ENCODE peak calls at places on chromosomes 13 and 19, in five cellular contexts. Q is tibial nerve, U is neural crest cell, M is brain microvascular endothelial cell, L is Calu3. X is an unnamed sample.

GRCh38 chr19:17488593-17489391 is 18.5 kb downstream of the SLC27A1 start:
- DNase-seq in Q (no peak), U (peak), M (no peak), L (peak), X (peak)

GRCh38 chr13:39370554-39370953 is 232.4 kb downstream of the LHFPL6 start:
- DNase-seq in Q (no peak), U (no peak), M (no peak), L (no peak), X (no peak)

GRCh38 chr13:109684836-109685602 is 101.4 kb downstream of the IRS2 start:
- DNase-seq in Q (peak), U (no peak), M (peak), L (peak), X (no peak)

GRCh38 chr13:30257433-30258099 is 49.8 kb downstream of the KATNAL1 start:
- DNase-seq in Q (no peak), U (peak), M (no peak), L (no peak), X (peak)

GRCh38 chr13:37369618-37370017 is 228.9 kb downstream of the POSTN start:
- DNase-seq in Q (no peak), U (no peak), M (peak), L (no peak), X (no peak)

GRCh38 chr19:11197291-11198174 is at the start of gene KANK2:
- DNase-seq in Q (peak), U (peak), M (peak), L (peak), X (peak)

GRCh38 chr19:29266603-29267002 is 53.7 kb upstream of the UQCRFS1 start:
- DNase-seq in Q (no peak), U (no peak), M (no peak), L (no peak), X (no peak)

GRCh38 chr19:7109678-7110289 is 40.3 kb downstream of the ZNF557 start:
- DNase-seq in Q (no peak), U (no peak), M (peak), L (no peak), X (no peak)

GRCh38 chr19:52941941-52942370 is 18.7 kb upstream of the ZNF888 start:
- DNase-seq in Q (peak), U (no peak), M (peak), L (peak), X (peak)

GRCh38 chr19:49469828-49470614 is 4.0 kb upstream of the FLT3LG start:
- DNase-seq in Q (no peak), U (no peak), M (no peak), L (no peak), X (no peak)

GRCh38 chr13:80030491-80030890 is 310.4 kb downstream of the SPRY2 start:
- DNase-seq in Q (no peak), U (no peak), M (no peak), L (peak), X (no peak)

GRCh38 chr13:54965881-54966280 is 1937.3 kb downstream of the OLFM4 start:
- DNase-seq in Q (no peak), U (no peak), M (no peak), L (no peak), X (no peak)

GRCh38 chr13:39913928-39914327 is 258.5 kb downstream of the COG6 start:
- DNase-seq in Q (peak), U (no peak), M (peak), L (no peak), X (no peak)

GRCh38 chr13:78286748-78287147 is 316.6 kb downstream of the POU4F1 start:
- DNase-seq in Q (no peak), U (no peak), M (no peak), L (no peak), X (no peak)

GRCh38 chr13:65090191-65090590 is 2139.9 kb downstream of the PCDH9 start:
- DNase-seq in Q (no peak), U (no peak), M (no peak), L (no peak), X (no peak)

GRCh38 chr13:43110658-43111057 is 87.3 kb downstream of the DNAJC15 start:
- DNase-seq in Q (no peak), U (no peak), M (no peak), L (no peak), X (no peak)

GRCh38 chr19:36013280-36014028 is 559 bp downstream of the ALKBH6 start:
- DNase-seq in Q (no peak), U (no peak), M (no peak), L (no peak), X (no peak)

GRCh38 chr19:40443930-40444180 is 280 bp downstream of the SERTAD3 start:
- DNase-seq in Q (no peak), U (no peak), M (no peak), L (no peak), X (no peak)

GRCh38 chr13:84137292-84137691 is 255.0 kb upstream of the SLITRK1 start:
- DNase-seq in Q (no peak), U (no peak), M (peak), L (no peak), X (no peak)

GRCh38 chr13:101429733-101430132 is 13.4 kb upstream of the NALCN start:
- DNase-seq in Q (no peak), U (no peak), M (no peak), L (no peak), X (no peak)

GRCh38 chr19:15464394-15465385 is at the start of gene RASAL3:
- DNase-seq in Q (no peak), U (no peak), M (no peak), L (no peak), X (no peak)

GRCh38 chr19:11982526-11982925 is 17.7 kb downstream of the ZNF763 start:
- DNase-seq in Q (no peak), U (no peak), M (peak), L (no peak), X (no peak)

GRCh38 chr13:100600915-100601314 is 12.3 kb upstream of the GGACT start:
- DNase-seq in Q (no peak), U (no peak), M (no peak), L (no peak), X (no peak)

GRCh38 chr19:31349160-31349881 is at the start of gene TSHZ3:
- DNase-seq in Q (peak), U (peak), M (peak), L (no peak), X (peak)

GRCh38 chr19:13864513-13865242 is 12.3 kb upstream of the NANOS3 start:
- DNase-seq in Q (no peak), U (no peak), M (no peak), L (no peak), X (peak)

GRCh38 chr13:78228940-78229339 is 310.3 kb upstream of the EDNRB start:
- DNase-seq in Q (no peak), U (no peak), M (no peak), L (no peak), X (no peak)

GRCh38 chr13:40875048-40875447 is 85.6 kb downstream of the SLC25A15 start:
- DNase-seq in Q (no peak), U (no peak), M (no peak), L (no peak), X (no peak)

GRCh38 chr19:18777156-18777724 is 13.9 kb downstream of the COMP start:
- DNase-seq in Q (no peak), U (no peak), M (no peak), L (no peak), X (peak)

GRCh38 chr19:32254128-32254527 is 91.3 kb upstream of the ZNF507 start:
- DNase-seq in Q (no peak), U (no peak), M (no peak), L (no peak), X (no peak)

GRCh38 chr13:93745884-93746283 is 519.3 kb downstream of the GPC6 start:
- DNase-seq in Q (no peak), U (no peak), M (peak), L (no peak), X (no peak)

GRCh38 chr13:26623125-26623524 is 65.6 kb downstream of the WASF3 start:
- DNase-seq in Q (no peak), U (no peak), M (no peak), L (no peak), X (no peak)

GRCh38 chr19:14072535-14073231 is at the start of gene MISP3:
- DNase-seq in Q (no peak), U (no peak), M (no peak), L (peak), X (peak)

GRCh38 chr19:37077929-37078716 is at the start of gene ZNF420:
- DNase-seq in Q (peak), U (peak), M (peak), L (peak), X (peak)
- TF ChIP-seq CTCF in Q (no peak), U (no peak), M (no peak), L (no peak), X (no peak)

DNA sequence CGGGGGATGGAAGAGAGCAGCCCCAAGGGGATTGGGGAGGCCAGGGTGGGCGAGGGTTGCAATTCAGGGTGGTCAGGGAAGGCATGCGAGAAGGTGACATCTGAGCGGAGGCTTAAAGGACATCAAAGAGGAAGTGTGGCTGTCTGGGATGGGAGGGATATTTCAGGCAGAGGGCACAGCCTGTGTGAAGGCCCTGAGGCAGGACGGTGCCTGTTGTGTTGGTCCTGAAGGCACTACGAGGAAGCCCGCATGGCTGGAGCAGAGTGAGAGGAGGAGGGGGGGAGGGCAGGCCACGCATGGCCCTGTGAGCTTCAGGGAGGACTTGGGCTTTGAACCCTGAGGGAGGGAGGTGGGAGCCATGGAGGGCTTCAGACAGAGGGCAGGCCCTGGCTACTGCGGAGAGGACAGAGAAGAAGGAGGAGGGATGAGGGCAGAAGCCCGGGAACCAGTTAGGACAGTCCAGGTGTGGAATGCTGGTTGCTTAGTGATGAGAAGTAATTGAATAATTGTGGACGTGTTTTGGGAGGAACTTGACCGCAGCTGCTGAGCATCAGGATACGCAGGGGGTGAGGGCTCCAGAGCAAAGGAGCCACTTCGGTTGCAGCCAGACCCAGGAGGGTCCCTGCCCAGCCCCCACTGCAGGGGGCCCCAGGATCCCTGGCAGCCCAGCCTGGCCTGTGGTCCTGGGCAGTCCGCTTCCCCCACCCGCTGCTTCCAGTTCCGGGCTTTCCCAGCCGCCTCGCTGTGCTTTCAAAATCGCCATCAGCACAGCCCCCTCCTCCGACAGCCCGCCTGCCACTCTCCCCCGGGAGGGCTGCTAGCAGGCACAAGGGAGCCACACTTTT is 6.2 kb downstream of the TLE6 start:
- DNase-seq in Q (peak), U (peak), M (no peak), L (peak), X (no peak)
- TF ChIP-seq CTCF in Q (no peak), U (no peak), M (no peak), L (no peak), X (no peak)

GRCh38 chr19:44625531-44626066 is 12.2 kb downstream of the IGSF23 start:
- DNase-seq in Q (no peak), U (no peak), M (peak), L (no peak), X (no peak)
- TF ChIP-seq CTCF in Q (no peak), U (no peak), M (no peak), L (no peak), X (no peak)

GRCh38 chr19:4108767-4109625 is 14.9 kb downstream of the MAP2K2 start:
- DNase-seq in Q (no peak), U (no peak), M (no peak), L (no peak), X (no peak)
- TF ChIP-seq CTCF in Q (no peak), U (no peak), M (no peak), L (no peak), X (no peak)

GRCh38 chr13:108178105-108178504 is 37.2 kb downstream of the LIG4 start:
- DNase-seq in Q (no peak), U (no peak), M (no peak), L (no peak), X (no peak)

GRCh38 chr13:108182652-108183051 is 32.7 kb downstream of the LIG4 start:
- DNase-seq in Q (no peak), U (no peak), M (no peak), L (no peak), X (no peak)

DNA sequence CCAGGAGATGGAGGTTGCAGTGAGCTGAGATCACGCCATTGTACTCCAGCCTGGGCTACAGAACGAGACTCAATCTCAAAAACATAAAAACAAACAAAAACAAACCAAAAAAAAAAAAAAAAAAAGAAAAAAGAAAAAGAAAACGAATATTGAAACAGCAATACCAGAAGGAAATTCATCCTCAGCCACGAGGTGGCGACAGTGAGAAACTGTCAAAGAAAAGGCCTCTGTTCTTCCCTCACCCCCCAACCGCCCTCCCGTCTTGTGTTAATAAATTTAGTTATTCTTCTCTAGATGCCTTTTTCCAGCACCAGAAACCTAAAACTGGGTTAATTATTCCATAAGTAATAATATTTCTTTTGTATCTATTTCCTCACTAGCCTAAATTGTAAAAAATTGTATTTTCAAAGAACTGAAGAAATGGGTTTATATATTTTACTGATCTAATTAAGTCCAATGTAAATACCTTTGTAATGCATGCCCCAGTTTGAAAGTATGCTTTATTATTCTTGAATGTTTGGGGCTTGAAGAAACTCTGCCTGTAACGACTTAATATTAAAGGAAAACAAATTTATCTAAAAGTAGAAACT is 38.6 kb downstream of the LIG4 start:
- DNase-seq in Q (peak), U (peak), M (peak), L (peak), X (peak)
- TF ChIP-seq CTCF in Q (no peak), U (peak), M (peak), L (no peak), X (no peak)

DNA sequence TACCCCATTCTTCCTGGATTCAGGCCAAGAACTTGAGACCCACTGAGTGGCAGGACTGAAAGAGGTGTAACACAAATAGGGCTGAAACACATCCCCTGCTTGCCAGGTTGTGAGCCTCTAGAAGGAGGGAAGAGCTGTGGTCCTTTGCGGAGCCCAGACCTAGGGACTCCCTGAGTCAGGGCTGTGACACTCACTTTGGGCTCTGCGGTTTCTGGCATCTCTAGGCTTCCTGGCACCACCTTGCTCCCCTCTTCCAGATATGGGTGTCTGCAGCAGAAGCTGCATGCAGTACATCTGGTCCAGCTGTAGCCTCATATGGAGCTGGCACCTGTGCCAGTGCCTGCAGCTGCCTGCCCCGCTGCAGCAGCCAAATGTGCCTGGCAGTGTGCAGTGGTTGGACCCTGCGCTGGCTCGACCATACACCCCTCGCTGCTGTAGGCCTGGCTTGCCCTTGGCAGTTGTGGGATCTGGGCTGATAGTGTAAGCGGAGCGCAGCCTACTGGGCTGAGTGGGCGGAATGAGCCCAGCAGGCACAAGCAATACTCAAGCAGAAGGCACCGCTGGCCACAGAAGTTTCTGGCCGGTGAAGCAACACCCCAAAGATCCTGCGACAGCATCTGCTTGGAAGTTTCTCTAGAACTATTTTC is 290.4 kb downstream of the SLITRK6 start:
- DNase-seq in Q (no peak), U (no peak), M (peak), L (no peak), X (no peak)
- TF ChIP-seq CTCF in Q (no peak), U (no peak), M (no peak), L (no peak), X (no peak)

GRCh38 chr19:4267101-4267900 is 11.8 kb upstream of the SHD start:
- DNase-seq in Q (peak), U (peak), M (peak), L (peak), X (peak)
- TF ChIP-seq CTCF in Q (peak), U (peak), M (peak), L (peak), X (peak)

DNA sequence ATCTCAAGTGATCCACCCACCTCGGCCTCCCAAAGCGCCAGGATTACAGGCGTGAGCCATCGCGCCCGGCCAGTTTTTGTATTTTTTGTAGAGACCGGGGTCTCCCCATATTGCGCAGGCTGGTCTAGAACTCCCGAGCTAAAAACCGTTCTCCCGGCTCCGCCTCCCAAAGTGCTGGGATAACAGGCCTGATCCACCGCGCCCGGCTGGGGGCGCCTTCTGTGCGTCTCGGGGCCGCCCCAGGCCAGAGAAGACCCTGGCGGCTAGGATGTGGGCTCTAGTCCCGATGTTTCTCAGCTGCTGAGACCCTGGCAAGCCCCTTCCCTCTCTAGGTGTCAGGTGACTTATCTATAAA is 3.6 kb downstream of the ARHGAP45 start:
- DNase-seq in Q (no peak), U (no peak), M (no peak), L (no peak), X (no peak)
- TF ChIP-seq CTCF in Q (no peak), U (peak), M (peak), L (no peak), X (no peak)

GRCh38 chr13:50644081-50644871 is 199.2 kb downstream of the DLEU7 start:
- DNase-seq in Q (no peak), U (no peak), M (no peak), L (no peak), X (no peak)
- TF ChIP-seq CTCF in Q (no peak), U (no peak), M (no peak), L (no peak), X (no peak)

GRCh38 chr13:52837850-52838249 is 10.6 kb downstream of the PCDH8 start:
- DNase-seq in Q (no peak), U (no peak), M (no peak), L (no peak), X (no peak)

GRCh38 chr13:52833261-52833660 is 15.2 kb downstream of the PCDH8 start:
- DNase-seq in Q (no peak), U (no peak), M (no peak), L (no peak), X (no peak)

GRCh38 chr13:52832268-52832667 is 16.2 kb downstream of the PCDH8 start:
- DNase-seq in Q (no peak), U (no peak), M (no peak), L (no peak), X (no peak)

GRCh38 chr13:52838433-52839107 is 9.9 kb downstream of the PCDH8 start:
- DNase-seq in Q (no peak), U (no peak), M (no peak), L (no peak), X (no peak)

GRCh38 chr13:52835071-52835793 is 13.2 kb downstream of the PCDH8 start:
- DNase-seq in Q (no peak), U (no peak), M (no peak), L (no peak), X (no peak)
- TF ChIP-seq CTCF in Q (no peak), U (no peak), M (no peak), L (no peak), X (no peak)

X was measured in nephron progenitor cell.